ENCODE peak calls at places on chromosomes 11 and 22, in eight cellular contexts. One of them, this sample, is unnamed.

GRCh38 chr11:95516786-95517185 is 272.8 kb downstream of the FAM76B start:
- DNase-seq in omental fat pad: no peak
- DNase-seq in stomach: no peak
- DNase-seq in endothelial cell: no peak
- DNase-seq in cardiac fibroblast: peak; percentile 51
- DNase-seq in kidney: no peak
- DNase-seq in spleen: no peak
- DNase-seq in sigmoid colon: no peak
- DNase-seq in this sample: no peak

GRCh38 chr11:114259124-114259526 is 37.1 kb upstream of the NNMT start:
- DNase-seq in endothelial cell: no peak
- DNase-seq in omental fat pad: no peak
- DNase-seq in stomach: no peak
- DNase-seq in sigmoid colon: peak; percentile 87
- DNase-seq in spleen: no peak
- DNase-seq in kidney: no peak
- DNase-seq in cardiac fibroblast: no peak
- DNase-seq in this sample: no peak

GRCh38 chr11:131744847-131745246 is 374.4 kb downstream of the NTM start:
- DNase-seq in endothelial cell: no peak
- DNase-seq in spleen: no peak
- DNase-seq in cardiac fibroblast: peak; percentile 35
- DNase-seq in sigmoid colon: no peak
- DNase-seq in omental fat pad: no peak
- DNase-seq in kidney: no peak
- DNase-seq in stomach: no peak
- DNase-seq in this sample: no peak

GRCh38 chr11:2531987-2532703 is 87.3 kb downstream of the KCNQ1 start:
- DNase-seq in cardiac fibroblast: no peak
- DNase-seq in spleen: peak; percentile 80
- DNase-seq in stomach: no peak
- DNase-seq in sigmoid colon: no peak
- DNase-seq in kidney: peak; percentile 78
- DNase-seq in endothelial cell: no peak
- DNase-seq in omental fat pad: no peak
- DNase-seq in this sample: no peak

GRCh38 chr22:27086728-27087450 is 429.5 kb downstream of the MIAT start:
- DNase-seq in kidney: no peak
- DNase-seq in endothelial cell: no peak
- DNase-seq in cardiac fibroblast: no peak
- DNase-seq in spleen: no peak
- DNase-seq in omental fat pad: no peak
- DNase-seq in stomach: no peak
- DNase-seq in sigmoid colon: no peak
- DNase-seq in this sample: no peak

GRCh38 chr22:26245001-26245400 is 75.7 kb downstream of the SEZ6L start:
- DNase-seq in endothelial cell: no peak
- DNase-seq in sigmoid colon: no peak
- DNase-seq in spleen: no peak
- DNase-seq in stomach: no peak
- DNase-seq in omental fat pad: no peak
- DNase-seq in cardiac fibroblast: no peak
- DNase-seq in kidney: no peak
- DNase-seq in this sample: no peak

GRCh38 chr22:25131198-25131887 is 68.3 kb upstream of the CRYBB3 start:
- DNase-seq in sigmoid colon: no peak
- DNase-seq in endothelial cell: no peak
- DNase-seq in cardiac fibroblast: no peak
- DNase-seq in omental fat pad: no peak
- DNase-seq in spleen: no peak
- DNase-seq in kidney: no peak
- DNase-seq in stomach: no peak
- DNase-seq in this sample: no peak

GRCh38 chr11:45163956-45164575 is 17.6 kb downstream of the PRDM11 start:
- DNase-seq in omental fat pad: no peak
- DNase-seq in spleen: peak; percentile 43
- DNase-seq in kidney: no peak
- DNase-seq in cardiac fibroblast: no peak
- DNase-seq in sigmoid colon: peak; percentile 46
- DNase-seq in endothelial cell: no peak
- DNase-seq in stomach: no peak
- DNase-seq in this sample: no peak

GRCh38 chr22:29302681-29303465 is 3.6 kb upstream of the GAS2L1 start:
- DNase-seq in cardiac fibroblast: no peak
- DNase-seq in omental fat pad: no peak
- DNase-seq in spleen: no peak
- DNase-seq in sigmoid colon: no peak
- DNase-seq in kidney: no peak
- DNase-seq in endothelial cell: no peak
- DNase-seq in stomach: peak; percentile 64
- DNase-seq in this sample: no peak

GRCh38 chr11:27187075-27187847 is 146.6 kb downstream of the BBOX1 start:
- DNase-seq in sigmoid colon: no peak
- DNase-seq in stomach: no peak
- DNase-seq in kidney: no peak
- DNase-seq in spleen: no peak
- DNase-seq in endothelial cell: no peak
- DNase-seq in cardiac fibroblast: no peak
- DNase-seq in omental fat pad: no peak
- DNase-seq in this sample: no peak

GRCh38 chr22:29716814-29717213 is 3.0 kb upstream of the CABP7 start:
- DNase-seq in kidney: no peak
- DNase-seq in sigmoid colon: no peak
- DNase-seq in stomach: peak; percentile 57
- DNase-seq in endothelial cell: peak; percentile 91
- DNase-seq in omental fat pad: no peak
- DNase-seq in cardiac fibroblast: peak; percentile 84
- DNase-seq in spleen: no peak
- DNase-seq in this sample: peak; percentile 84

GRCh38 chr22:49964493-49965290 is 4.1 kb downstream of the PIM3 start:
- DNase-seq in kidney: peak; percentile 74
- DNase-seq in cardiac fibroblast: no peak
- DNase-seq in endothelial cell: no peak
- DNase-seq in sigmoid colon: peak; percentile 64
- DNase-seq in stomach: peak; percentile 28
- DNase-seq in omental fat pad: peak; percentile 22
- DNase-seq in spleen: peak; percentile 78
- DNase-seq in this sample: no peak

GRCh38 chr22:25419247-25420113 is 145.0 kb upstream of the GRK3 start:
- DNase-seq in kidney: peak; percentile 54
- DNase-seq in spleen: no peak
- DNase-seq in omental fat pad: no peak
- DNase-seq in cardiac fibroblast: peak; percentile 13
- DNase-seq in stomach: no peak
- DNase-seq in sigmoid colon: peak; percentile 77
- DNase-seq in endothelial cell: peak; percentile 44
- DNase-seq in this sample: no peak

GRCh38 chr11:61298663-61299244 is 3.6 kb upstream of the VWCE start:
- DNase-seq in cardiac fibroblast: no peak
- DNase-seq in omental fat pad: no peak
- DNase-seq in stomach: no peak
- DNase-seq in endothelial cell: no peak
- DNase-seq in kidney: peak; percentile 18
- DNase-seq in sigmoid colon: no peak
- DNase-seq in spleen: peak; percentile 6
- DNase-seq in this sample: no peak

GRCh38 chr22:38750104-38750503 is 5.7 kb downstream of the SUN2 start:
- DNase-seq in omental fat pad: no peak
- DNase-seq in kidney: peak; percentile 72
- DNase-seq in endothelial cell: no peak
- DNase-seq in spleen: no peak
- DNase-seq in sigmoid colon: no peak
- DNase-seq in cardiac fibroblast: no peak
- DNase-seq in stomach: no peak
- DNase-seq in this sample: no peak

GRCh38 chr11:83317757-83318548 is 31.8 kb upstream of the CCDC90B start:
- DNase-seq in endothelial cell: no peak
- DNase-seq in stomach: no peak
- DNase-seq in kidney: no peak
- DNase-seq in spleen: no peak
- DNase-seq in cardiac fibroblast: no peak
- DNase-seq in sigmoid colon: no peak
- DNase-seq in omental fat pad: no peak
- DNase-seq in this sample: no peak

GRCh38 chr22:46443850-46444389 is 93.5 kb downstream of the CELSR1 start:
- DNase-seq in stomach: peak; percentile 80
- DNase-seq in spleen: no peak
- DNase-seq in kidney: no peak
- DNase-seq in cardiac fibroblast: no peak
- DNase-seq in omental fat pad: no peak
- DNase-seq in endothelial cell: no peak
- DNase-seq in sigmoid colon: no peak
- DNase-seq in this sample: no peak

GRCh38 chr22:45502215-45503070 is at the start of gene FBLN1:
- DNase-seq in cardiac fibroblast: peak; percentile 46
- DNase-seq in kidney: peak; percentile 84
- DNase-seq in stomach: no peak
- DNase-seq in omental fat pad: no peak
- DNase-seq in endothelial cell: peak; percentile 63
- DNase-seq in spleen: no peak
- DNase-seq in sigmoid colon: no peak
- DNase-seq in this sample: peak; percentile 71

GRCh38 chr11:2387266-2387982 is 10.3 kb downstream of the CD81 start:
- DNase-seq in cardiac fibroblast: peak; percentile 47
- DNase-seq in omental fat pad: no peak
- DNase-seq in kidney: peak; percentile 75
- DNase-seq in sigmoid colon: no peak
- DNase-seq in spleen: no peak
- DNase-seq in stomach: no peak
- DNase-seq in endothelial cell: no peak
- DNase-seq in this sample: no peak

GRCh38 chr11:1763796-1764661 is at the start of gene CTSD:
- DNase-seq in endothelial cell: peak; percentile 93
- DNase-seq in cardiac fibroblast: peak; percentile 86
- DNase-seq in sigmoid colon: peak; percentile 94
- DNase-seq in spleen: peak; percentile 97
- DNase-seq in stomach: peak; percentile 94
- DNase-seq in kidney: peak; percentile 97
- DNase-seq in omental fat pad: peak; percentile 80
- DNase-seq in this sample: peak; percentile 84

DNA sequence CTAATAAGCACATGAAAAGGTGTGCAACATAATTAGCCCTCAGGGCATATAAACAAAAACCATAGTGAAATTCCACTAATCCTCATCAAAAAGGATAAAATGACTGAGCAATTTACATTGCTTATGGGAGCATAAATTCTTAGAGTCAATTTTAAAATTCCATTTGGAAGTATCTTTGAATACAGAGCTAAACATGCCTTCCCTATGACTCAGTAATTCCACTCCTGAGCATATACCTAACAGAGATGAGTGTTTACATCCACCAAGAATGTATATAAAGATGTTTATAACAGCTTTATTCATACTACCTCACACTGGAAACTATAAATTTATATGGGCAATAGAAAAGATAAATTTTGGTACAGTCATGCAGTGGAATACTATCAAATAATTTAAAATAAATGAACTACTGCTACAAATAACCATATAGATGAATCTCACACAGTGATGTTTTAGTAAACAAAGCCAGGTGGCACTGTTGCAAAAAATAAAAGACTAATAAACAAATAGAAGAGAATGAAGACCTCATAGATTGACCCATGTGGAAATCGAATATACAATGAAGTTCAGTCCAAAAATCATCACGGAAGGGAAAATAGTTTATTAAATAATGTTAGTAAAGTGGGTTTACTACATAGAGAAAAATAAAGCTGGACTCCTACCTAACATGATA is 8.2 kb upstream of the OR2D2 start:
- DNase-seq in cardiac fibroblast: no peak
- DNase-seq in endothelial cell: no peak
- DNase-seq in kidney: no peak
- DNase-seq in stomach: no peak
- DNase-seq in spleen: no peak
- DNase-seq in sigmoid colon: no peak
- DNase-seq in omental fat pad: no peak
- DNase-seq in this sample: no peak
- TF ChIP-seq CTCF in cardiac fibroblast: no peak
- TF ChIP-seq CTCF in endothelial cell: peak; percentile 36
- TF ChIP-seq CTCF in kidney: no peak
- TF ChIP-seq CTCF in stomach: no peak
- TF ChIP-seq CTCF in spleen: no peak
- TF ChIP-seq CTCF in sigmoid colon: no peak
- TF ChIP-seq CTCF in omental fat pad: no peak
- TF ChIP-seq CTCF in this sample: no peak

GRCh38 chr11:68889948-68890446 is 13.6 kb downstream of the MRPL21 start:
- DNase-seq in kidney: no peak
- DNase-seq in stomach: no peak
- DNase-seq in omental fat pad: no peak
- DNase-seq in spleen: peak; percentile 56
- DNase-seq in endothelial cell: peak; percentile 64
- DNase-seq in cardiac fibroblast: peak; percentile 84
- DNase-seq in sigmoid colon: peak; percentile 78
- DNase-seq in this sample: no peak
- TF ChIP-seq CTCF in kidney: peak; percentile 7
- TF ChIP-seq CTCF in stomach: no peak
- TF ChIP-seq CTCF in omental fat pad: no peak
- TF ChIP-seq CTCF in spleen: no peak
- TF ChIP-seq CTCF in endothelial cell: peak; percentile 43
- TF ChIP-seq CTCF in cardiac fibroblast: peak; percentile 76
- TF ChIP-seq CTCF in sigmoid colon: no peak
- TF ChIP-seq CTCF in this sample: peak; percentile 53

GRCh38 chr11:64232182-64233018 is 2.0 kb upstream of the VEGFB start:
- DNase-seq in endothelial cell: no peak
- DNase-seq in omental fat pad: no peak
- DNase-seq in spleen: peak; percentile 74
- DNase-seq in kidney: peak; percentile 73
- DNase-seq in sigmoid colon: no peak
- DNase-seq in cardiac fibroblast: no peak
- DNase-seq in stomach: no peak
- DNase-seq in this sample: no peak

GRCh38 chr11:64233913-64234839 is at the start of gene VEGFB:
- DNase-seq in sigmoid colon: peak; percentile 91
- DNase-seq in stomach: peak; percentile 81
- DNase-seq in endothelial cell: no peak
- DNase-seq in cardiac fibroblast: peak; percentile 70
- DNase-seq in kidney: peak; percentile 92
- DNase-seq in omental fat pad: no peak
- DNase-seq in spleen: peak; percentile 94
- DNase-seq in this sample: peak; percentile 49

GRCh38 chr11:64235427-64236161 is 1.2 kb downstream of the VEGFB start:
- DNase-seq in spleen: peak; percentile 81
- DNase-seq in endothelial cell: no peak
- DNase-seq in kidney: peak; percentile 85
- DNase-seq in stomach: no peak
- DNase-seq in sigmoid colon: no peak
- DNase-seq in cardiac fibroblast: no peak
- DNase-seq in omental fat pad: no peak
- DNase-seq in this sample: no peak

GRCh38 chr11:64237484-64237951 is 3.1 kb downstream of the VEGFB start:
- DNase-seq in sigmoid colon: no peak
- DNase-seq in cardiac fibroblast: no peak
- DNase-seq in endothelial cell: no peak
- DNase-seq in stomach: peak; percentile 95
- DNase-seq in omental fat pad: no peak
- DNase-seq in kidney: peak; percentile 89
- DNase-seq in spleen: no peak
- DNase-seq in this sample: no peak

GRCh38 chr11:64234840-64235379 is 526 bp downstream of the VEGFB start:
- DNase-seq in omental fat pad: no peak
- DNase-seq in cardiac fibroblast: no peak
- DNase-seq in spleen: peak; percentile 93
- DNase-seq in endothelial cell: no peak
- DNase-seq in stomach: peak; percentile 60
- DNase-seq in sigmoid colon: no peak
- DNase-seq in kidney: no peak
- DNase-seq in this sample: no peak
- TF ChIP-seq CTCF in omental fat pad: no peak
- TF ChIP-seq CTCF in cardiac fibroblast: no peak
- TF ChIP-seq CTCF in spleen: no peak
- TF ChIP-seq CTCF in endothelial cell: no peak
- TF ChIP-seq CTCF in stomach: no peak
- TF ChIP-seq CTCF in sigmoid colon: no peak
- TF ChIP-seq CTCF in kidney: no peak
- TF ChIP-seq CTCF in this sample: peak; percentile 33

GRCh38 chr22:44357296-44357961 is 44.7 kb upstream of the SHISAL1 start:
- DNase-seq in spleen: peak; percentile 8
- DNase-seq in endothelial cell: no peak
- DNase-seq in cardiac fibroblast: no peak
- DNase-seq in sigmoid colon: no peak
- DNase-seq in stomach: no peak
- DNase-seq in kidney: no peak
- DNase-seq in omental fat pad: no peak
- DNase-seq in this sample: no peak
- TF ChIP-seq CTCF in spleen: no peak
- TF ChIP-seq CTCF in endothelial cell: no peak
- TF ChIP-seq CTCF in cardiac fibroblast: peak; percentile 17
- TF ChIP-seq CTCF in sigmoid colon: no peak
- TF ChIP-seq CTCF in stomach: no peak
- TF ChIP-seq CTCF in kidney: no peak
- TF ChIP-seq CTCF in omental fat pad: no peak
- TF ChIP-seq CTCF in this sample: no peak

This sample was measured in progenitor cell of endocrine pancreas.